ENCODE peak calls at places on chromosomes 12 and 14, in six cellular contexts. One of them, this sample, is unnamed.

GRCh38 chr12:109762673-109763191 is 49.1 kb downstream of the FAM222A start:
- DNase-seq in activated T-cell treated with anti-CD3 and anti-CD28 coated beads for 48 hours: no peak
- DNase-seq in GM04504: no peak
- DNase-seq in activated CD4-positive, alpha-beta T cell treated with anti-CD3 and anti-CD28 coated beads, Interleukin-2, amount 50 U/mL, for 48 hours: no peak
- DNase-seq in coronary artery: peak; percentile 65
- DNase-seq in non-pigmented ciliary epithelial cell: no peak
- DNase-seq in this sample: no peak

GRCh38 chr12:80701388-80701787 is 6.0 kb upstream of the MYF6 start:
- DNase-seq in activated T-cell treated with anti-CD3 and anti-CD28 coated beads for 48 hours: no peak
- DNase-seq in GM04504: peak; percentile 10
- DNase-seq in activated CD4-positive, alpha-beta T cell treated with anti-CD3 and anti-CD28 coated beads, Interleukin-2, amount 50 U/mL, for 48 hours: no peak
- DNase-seq in coronary artery: no peak
- DNase-seq in non-pigmented ciliary epithelial cell: no peak
- DNase-seq in this sample: no peak

GRCh38 chr12:98291828-98292227 is 223.6 kb upstream of the TMPO start:
- DNase-seq in activated T-cell treated with anti-CD3 and anti-CD28 coated beads for 48 hours: no peak
- DNase-seq in GM04504: no peak
- DNase-seq in activated CD4-positive, alpha-beta T cell treated with anti-CD3 and anti-CD28 coated beads, Interleukin-2, amount 50 U/mL, for 48 hours: no peak
- DNase-seq in coronary artery: no peak
- DNase-seq in non-pigmented ciliary epithelial cell: no peak
- DNase-seq in this sample: no peak

GRCh38 chr12:101570022-101570421 is 24.7 kb upstream of the MYBPC1 start:
- DNase-seq in activated T-cell treated with anti-CD3 and anti-CD28 coated beads for 48 hours: no peak
- DNase-seq in GM04504: peak; percentile 14
- DNase-seq in activated CD4-positive, alpha-beta T cell treated with anti-CD3 and anti-CD28 coated beads, Interleukin-2, amount 50 U/mL, for 48 hours: no peak
- DNase-seq in coronary artery: no peak
- DNase-seq in non-pigmented ciliary epithelial cell: peak; percentile 63
- DNase-seq in this sample: peak; percentile 3

GRCh38 chr12:2268478-2269286 is 215.9 kb downstream of the CACNA1C start:
- DNase-seq in activated T-cell treated with anti-CD3 and anti-CD28 coated beads for 48 hours: no peak
- DNase-seq in GM04504: peak; percentile 79
- DNase-seq in activated CD4-positive, alpha-beta T cell treated with anti-CD3 and anti-CD28 coated beads, Interleukin-2, amount 50 U/mL, for 48 hours: no peak
- DNase-seq in coronary artery: no peak
- DNase-seq in non-pigmented ciliary epithelial cell: peak; percentile 69
- DNase-seq in this sample: peak; percentile 84

GRCh38 chr12:88416786-88417185 is 163.5 kb downstream of the KITLG start:
- DNase-seq in activated T-cell treated with anti-CD3 and anti-CD28 coated beads for 48 hours: no peak
- DNase-seq in GM04504: no peak
- DNase-seq in activated CD4-positive, alpha-beta T cell treated with anti-CD3 and anti-CD28 coated beads, Interleukin-2, amount 50 U/mL, for 48 hours: no peak
- DNase-seq in coronary artery: no peak
- DNase-seq in non-pigmented ciliary epithelial cell: no peak
- DNase-seq in this sample: no peak

GRCh38 chr14:86321151-86321550 is 791.2 kb downstream of the FLRT2 start:
- DNase-seq in activated T-cell treated with anti-CD3 and anti-CD28 coated beads for 48 hours: no peak
- DNase-seq in GM04504: no peak
- DNase-seq in activated CD4-positive, alpha-beta T cell treated with anti-CD3 and anti-CD28 coated beads, Interleukin-2, amount 50 U/mL, for 48 hours: no peak
- DNase-seq in coronary artery: no peak
- DNase-seq in non-pigmented ciliary epithelial cell: no peak
- DNase-seq in this sample: no peak

GRCh38 chr12:76236640-76237039 is 111.6 kb downstream of the BBS10 start:
- DNase-seq in activated T-cell treated with anti-CD3 and anti-CD28 coated beads for 48 hours: no peak
- DNase-seq in GM04504: no peak
- DNase-seq in activated CD4-positive, alpha-beta T cell treated with anti-CD3 and anti-CD28 coated beads, Interleukin-2, amount 50 U/mL, for 48 hours: no peak
- DNase-seq in coronary artery: no peak
- DNase-seq in non-pigmented ciliary epithelial cell: peak; percentile 62
- DNase-seq in this sample: no peak

GRCh38 chr14:88844980-88845491 is 20.6 kb downstream of the TTC8 start:
- DNase-seq in activated T-cell treated with anti-CD3 and anti-CD28 coated beads for 48 hours: no peak
- DNase-seq in GM04504: no peak
- DNase-seq in activated CD4-positive, alpha-beta T cell treated with anti-CD3 and anti-CD28 coated beads, Interleukin-2, amount 50 U/mL, for 48 hours: no peak
- DNase-seq in coronary artery: no peak
- DNase-seq in non-pigmented ciliary epithelial cell: no peak
- DNase-seq in this sample: no peak

GRCh38 chr14:104878582-104878981 is 13.5 kb downstream of the CEP170B start:
- DNase-seq in activated T-cell treated with anti-CD3 and anti-CD28 coated beads for 48 hours: no peak
- DNase-seq in GM04504: no peak
- DNase-seq in activated CD4-positive, alpha-beta T cell treated with anti-CD3 and anti-CD28 coated beads, Interleukin-2, amount 50 U/mL, for 48 hours: no peak
- DNase-seq in coronary artery: no peak
- DNase-seq in non-pigmented ciliary epithelial cell: no peak
- DNase-seq in this sample: no peak

GRCh38 chr12:32501835-32502333 is 102.5 kb downstream of the FGD4 start:
- DNase-seq in activated T-cell treated with anti-CD3 and anti-CD28 coated beads for 48 hours: no peak
- DNase-seq in GM04504: peak; percentile 16
- DNase-seq in activated CD4-positive, alpha-beta T cell treated with anti-CD3 and anti-CD28 coated beads, Interleukin-2, amount 50 U/mL, for 48 hours: no peak
- DNase-seq in coronary artery: no peak
- DNase-seq in non-pigmented ciliary epithelial cell: peak; percentile 70
- DNase-seq in this sample: no peak

GRCh38 chr14:99703381-99703780 is 19.3 kb downstream of the CYP46A1 start:
- DNase-seq in activated T-cell treated with anti-CD3 and anti-CD28 coated beads for 48 hours: no peak
- DNase-seq in GM04504: no peak
- DNase-seq in activated CD4-positive, alpha-beta T cell treated with anti-CD3 and anti-CD28 coated beads, Interleukin-2, amount 50 U/mL, for 48 hours: no peak
- DNase-seq in coronary artery: no peak
- DNase-seq in non-pigmented ciliary epithelial cell: no peak
- DNase-seq in this sample: no peak

GRCh38 chr14:80003138-80003537 is 208.2 kb downstream of the DIO2 start:
- DNase-seq in activated T-cell treated with anti-CD3 and anti-CD28 coated beads for 48 hours: no peak
- DNase-seq in GM04504: no peak
- DNase-seq in activated CD4-positive, alpha-beta T cell treated with anti-CD3 and anti-CD28 coated beads, Interleukin-2, amount 50 U/mL, for 48 hours: no peak
- DNase-seq in coronary artery: no peak
- DNase-seq in non-pigmented ciliary epithelial cell: no peak
- DNase-seq in this sample: no peak

GRCh38 chr12:31622038-31622437 is 31.1 kb upstream of the DENND5B start:
- DNase-seq in activated T-cell treated with anti-CD3 and anti-CD28 coated beads for 48 hours: no peak
- DNase-seq in GM04504: no peak
- DNase-seq in activated CD4-positive, alpha-beta T cell treated with anti-CD3 and anti-CD28 coated beads, Interleukin-2, amount 50 U/mL, for 48 hours: no peak
- DNase-seq in coronary artery: no peak
- DNase-seq in non-pigmented ciliary epithelial cell: no peak
- DNase-seq in this sample: no peak

GRCh38 chr12:108156717-108157116 is 27.6 kb downstream of the WSCD2 start:
- DNase-seq in activated T-cell treated with anti-CD3 and anti-CD28 coated beads for 48 hours: no peak
- DNase-seq in GM04504: no peak
- DNase-seq in activated CD4-positive, alpha-beta T cell treated with anti-CD3 and anti-CD28 coated beads, Interleukin-2, amount 50 U/mL, for 48 hours: no peak
- DNase-seq in coronary artery: no peak
- DNase-seq in non-pigmented ciliary epithelial cell: no peak
- DNase-seq in this sample: no peak

GRCh38 chr12:50839032-50839431 is 3.7 kb upstream of the TMPRSS12 start:
- DNase-seq in activated T-cell treated with anti-CD3 and anti-CD28 coated beads for 48 hours: no peak
- DNase-seq in GM04504: no peak
- DNase-seq in activated CD4-positive, alpha-beta T cell treated with anti-CD3 and anti-CD28 coated beads, Interleukin-2, amount 50 U/mL, for 48 hours: no peak
- DNase-seq in coronary artery: no peak
- DNase-seq in non-pigmented ciliary epithelial cell: no peak
- DNase-seq in this sample: no peak

GRCh38 chr14:104882325-104882973 is 17.4 kb downstream of the CEP170B start:
- DNase-seq in activated T-cell treated with anti-CD3 and anti-CD28 coated beads for 48 hours: no peak
- DNase-seq in GM04504: no peak
- DNase-seq in activated CD4-positive, alpha-beta T cell treated with anti-CD3 and anti-CD28 coated beads, Interleukin-2, amount 50 U/mL, for 48 hours: peak; percentile 41
- DNase-seq in coronary artery: no peak
- DNase-seq in non-pigmented ciliary epithelial cell: no peak
- DNase-seq in this sample: no peak

GRCh38 chr12:121175383-121176119 is 34.4 kb upstream of the P2RX4 start:
- DNase-seq in activated T-cell treated with anti-CD3 and anti-CD28 coated beads for 48 hours: no peak
- DNase-seq in GM04504: no peak
- DNase-seq in activated CD4-positive, alpha-beta T cell treated with anti-CD3 and anti-CD28 coated beads, Interleukin-2, amount 50 U/mL, for 48 hours: no peak
- DNase-seq in coronary artery: no peak
- DNase-seq in non-pigmented ciliary epithelial cell: no peak
- DNase-seq in this sample: no peak

GRCh38 chr12:113370923-113371682 is 12.7 kb downstream of the PLBD2 start:
- DNase-seq in activated T-cell treated with anti-CD3 and anti-CD28 coated beads for 48 hours: no peak
- DNase-seq in GM04504: no peak
- DNase-seq in activated CD4-positive, alpha-beta T cell treated with anti-CD3 and anti-CD28 coated beads, Interleukin-2, amount 50 U/mL, for 48 hours: no peak
- DNase-seq in coronary artery: no peak
- DNase-seq in non-pigmented ciliary epithelial cell: no peak
- DNase-seq in this sample: no peak

This sample was measured in amniotic stem cell.